ENCODE peak calls at places on chromosomes 7 and 10, in five cellular contexts. Y is astrocyte of the spinal cord, T is GM23338, J is RWPE1, I is mammary epithelial cell. M is an unnamed sample.

GRCh38 chr10:49550563-49550962 is 11.6 kb upstream of the ERCC6 start:
- DNase-seq in Y (peak), T (peak), I (peak), J (peak), M (peak)

GRCh38 chr10:111789821-111790220 is 393.7 kb downstream of the GPAM start:
- DNase-seq in T (no peak), I (no peak), J (no peak), Y (no peak), M (no peak)

GRCh38 chr10:53909791-53910190 is 891.2 kb downstream of the PCDH15 start:
- DNase-seq in Y (no peak), T (no peak), J (no peak), I (no peak), M (no peak)

GRCh38 chr7:16954326-16954725 is 72.5 kb upstream of the AGR3 start:
- DNase-seq in I (no peak), J (no peak), T (no peak), Y (no peak), M (no peak)

GRCh38 chr10:45421231-45422097 is 47.4 kb downstream of the ALOX5 start:
- DNase-seq in Y (no peak), J (no peak), T (no peak), I (no peak), M (no peak)

GRCh38 chr10:28763471-28763870 is 86.2 kb downstream of the BAMBI start:
- DNase-seq in J (no peak), I (no peak), Y (no peak), T (no peak), M (no peak)

GRCh38 chr7:28958235-28958945 is at the start of gene TRIL:
- DNase-seq in I (no peak), J (no peak), Y (peak), T (peak), M (no peak)

GRCh38 chr7:135282621-135283295 is 49.1 kb downstream of the STRA8 start:
- DNase-seq in T (no peak), Y (peak), J (no peak), I (peak), M (no peak)

GRCh38 chr10:43598447-43598846 is 7.8 kb upstream of the ZNF485 start:
- DNase-seq in Y (peak), J (no peak), T (no peak), I (no peak), M (no peak)

GRCh38 chr7:116443101-116443523 is 56.4 kb upstream of the CAV2 start:
- DNase-seq in I (peak), J (peak), T (no peak), Y (peak), M (peak)

GRCh38 chr10:96073722-96074121 is 30.3 kb downstream of the CCNJ start:
- DNase-seq in I (peak), T (no peak), Y (peak), J (peak), M (peak)

GRCh38 chr10:123614888-123615287 is 51.3 kb upstream of the GPR26 start:
- DNase-seq in I (peak), T (peak), J (peak), Y (peak), M (peak)

GRCh38 chr10:34403512-34403911 is 411.6 kb downstream of the PARD3 start:
- DNase-seq in J (no peak), Y (peak), I (peak), T (no peak), M (no peak)

GRCh38 chr7:44379366-44380178 is 54.2 kb upstream of the CAMK2B start:
- DNase-seq in I (peak), Y (no peak), J (no peak), T (no peak), M (no peak)

GRCh38 chr7:125878235-125878928 is 948.8 kb upstream of the POT1 start:
- DNase-seq in T (no peak), I (no peak), Y (no peak), J (no peak), M (no peak)

GRCh38 chr10:4282496-4282895 is 497.5 kb upstream of the KLF6 start:
- DNase-seq in T (no peak), J (no peak), I (no peak), Y (no peak), M (no peak)

GRCh38 chr10:110498087-110498981 is 627 bp downstream of the DUSP5 start:
- DNase-seq in Y (peak), J (no peak), I (peak), T (peak), M (peak)

GRCh38 chr10:69334258-69335062 is 56.2 kb downstream of the HK1 start:
- DNase-seq in Y (no peak), T (no peak), J (no peak), I (peak), M (no peak)

GRCh38 chr7:134448359-134449229 is 10.3 kb downstream of the AKR1B1 start:
- DNase-seq in T (no peak), J (peak), Y (peak), I (peak), M (peak)

GRCh38 chr10:92839191-92840085 is 8.9 kb upstream of the EXOC6 start:
- DNase-seq in I (no peak), J (peak), Y (peak), T (peak), M (peak)

GRCh38 chr10:76946268-76946667 is 691.3 kb downstream of the KCNMA1 start:
- DNase-seq in Y (no peak), J (no peak), T (no peak), I (peak), M (peak)

GRCh38 chr10:11874568-11875182 is 51.5 kb downstream of the PROSER2 start:
- DNase-seq in J (peak), I (peak), Y (peak), T (peak), M (peak)

GRCh38 chr10:122575776-122576175 is 15.2 kb downstream of the DMBT1 start:
- DNase-seq in T (no peak), Y (no peak), I (no peak), J (no peak), M (no peak)

GRCh38 chr10:126397640-126398382 is 9.5 kb upstream of the ADAM12 start:
- DNase-seq in Y (peak), T (peak), J (peak), I (peak), M (peak)

GRCh38 chr7:107638594-107638993 is 22.0 kb upstream of the SLC26A4 start:
- DNase-seq in T (no peak), I (no peak), Y (no peak), J (no peak), M (no peak)

GRCh38 chr7:22295402-22296264 is 61.3 kb downstream of the RAPGEF5 start:
- DNase-seq in I (peak), J (no peak), Y (no peak), T (peak), M (peak)

GRCh38 chr10:110304394-110304779 is 333 bp downstream of the SMNDC1 start:
- DNase-seq in I (no peak), J (peak), T (no peak), Y (no peak), M (no peak)

GRCh38 chr10:33715303-33715702 is 380.8 kb upstream of the NRP1 start:
- DNase-seq in I (no peak), J (no peak), T (no peak), Y (no peak), M (no peak)

GRCh38 chr10:59311025-59311424 is 51.3 kb downstream of the FAM13C start:
- DNase-seq in T (no peak), I (no peak), J (no peak), Y (no peak), M (no peak)

GRCh38 chr7:100825215-100825671 is 2.1 kb downstream of the EPHB4 start:
- DNase-seq in I (peak), Y (no peak), T (peak), J (peak), M (peak)

GRCh38 chr10:98328163-98328562 is 60.2 kb upstream of the LOXL4 start:
- DNase-seq in T (no peak), Y (no peak), I (no peak), J (no peak), M (no peak)

GRCh38 chr7:108463613-108464012 is 7.4 kb upstream of the NRCAM start:
- DNase-seq in T (no peak), I (no peak), J (no peak), Y (no peak), M (no peak)

GRCh38 chr10:77637986-77638765 is 568 bp upstream of the KCNMA1 start:
- DNase-seq in Y (peak), T (peak), J (no peak), I (peak), M (no peak)

GRCh38 chr10:93457511-93457910 is 24.6 kb downstream of the MYOF start:
- DNase-seq in J (no peak), Y (no peak), I (no peak), T (no peak), M (no peak)

GRCh38 chr10:24209946-24210491 is 1.1 kb downstream of the KIAA1217 start:
- DNase-seq in T (no peak), I (peak), Y (peak), J (peak), M (peak)

GRCh38 chr7:104859754-104860426 is 154.1 kb upstream of the KMT2E start:
- DNase-seq in J (no peak), T (no peak), Y (no peak), I (no peak), M (no peak)

GRCh38 chr7:104857458-104858425 is 156.3 kb upstream of the KMT2E start:
- DNase-seq in J (no peak), Y (no peak), T (no peak), I (no peak), M (no peak)

GRCh38 chr7:104861729-104862128 is 152.3 kb upstream of the KMT2E start:
- DNase-seq in I (no peak), Y (no peak), T (no peak), J (no peak), M (no peak)

DNA sequence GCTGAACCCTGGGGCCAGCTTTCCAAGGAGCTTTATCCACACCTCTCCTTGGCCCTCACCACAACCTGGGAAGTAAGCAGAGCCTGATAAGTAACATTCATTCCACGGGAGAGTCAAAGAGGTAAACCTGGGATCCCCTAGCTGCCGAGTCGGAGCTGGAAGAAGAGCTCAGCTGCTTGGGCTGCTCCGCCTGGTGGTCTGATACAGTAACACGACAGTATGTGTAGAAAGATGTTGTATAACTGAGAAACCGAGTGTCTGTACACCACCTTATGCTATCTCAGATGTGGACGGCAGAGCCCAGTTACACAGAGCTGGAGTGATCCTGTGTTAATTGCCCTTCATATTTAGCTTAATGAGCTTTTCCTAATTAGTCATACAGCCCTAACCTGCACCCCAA is 151.3 kb upstream of the KMT2E start:
- DNase-seq in J (no peak), T (peak), I (no peak), Y (no peak), M (peak)
- TF ChIP-seq CTCF in J (no peak), T (peak), I (peak), Y (peak), M (peak)

GRCh38 chr7:117448655-117449054 is 21.4 kb upstream of the ASZ1 start:
- DNase-seq in I (peak), J (no peak), T (no peak), Y (no peak), M (no peak)

GRCh38 chr7:117446220-117446815 is 19.0 kb upstream of the ASZ1 start:
- DNase-seq in T (no peak), I (no peak), J (no peak), Y (no peak), M (no peak)

GRCh38 chr7:117445206-117445605 is 17.9 kb upstream of the ASZ1 start:
- DNase-seq in J (no peak), T (no peak), I (peak), Y (peak), M (no peak)

DNA sequence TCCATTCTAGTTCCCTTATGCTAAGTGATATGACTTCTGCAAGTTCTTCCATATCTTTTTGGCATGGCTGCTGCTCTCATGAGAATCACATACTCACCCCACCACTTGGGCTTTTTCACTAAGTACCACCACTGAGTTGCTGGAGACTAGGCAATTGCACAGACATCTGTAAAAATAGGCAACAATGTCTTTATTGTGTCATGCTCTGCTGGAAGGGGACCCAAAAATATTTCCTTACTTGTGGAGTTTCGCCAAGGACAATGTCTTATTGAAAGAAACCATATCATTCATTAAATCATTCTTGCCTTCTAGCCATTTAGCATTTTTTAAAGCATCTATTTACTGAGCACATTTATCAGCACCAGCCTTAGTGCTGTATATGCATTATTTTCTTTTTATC is 17.4 kb upstream of the ASZ1 start:
- DNase-seq in Y (no peak), T (no peak), I (no peak), J (no peak), M (no peak)
- TF ChIP-seq CTCF in Y (no peak), T (no peak), I (no peak), J (no peak), M (no peak)

GRCh38 chr7:12519682-12520009 is 50.9 kb upstream of the SCIN start:
- DNase-seq in I (no peak), T (no peak), J (no peak), Y (no peak), M (no peak)
- TF ChIP-seq CTCF in I (no peak), T (no peak), J (no peak), Y (no peak), M (no peak)

GRCh38 chr7:54802841-54803240 is 43.8 kb upstream of the SEC61G start:
- DNase-seq in T (no peak), J (peak), Y (peak), I (peak), M (peak)
- TF ChIP-seq CTCF in T (no peak), J (no peak), Y (no peak), I (no peak), M (no peak)

DNA sequence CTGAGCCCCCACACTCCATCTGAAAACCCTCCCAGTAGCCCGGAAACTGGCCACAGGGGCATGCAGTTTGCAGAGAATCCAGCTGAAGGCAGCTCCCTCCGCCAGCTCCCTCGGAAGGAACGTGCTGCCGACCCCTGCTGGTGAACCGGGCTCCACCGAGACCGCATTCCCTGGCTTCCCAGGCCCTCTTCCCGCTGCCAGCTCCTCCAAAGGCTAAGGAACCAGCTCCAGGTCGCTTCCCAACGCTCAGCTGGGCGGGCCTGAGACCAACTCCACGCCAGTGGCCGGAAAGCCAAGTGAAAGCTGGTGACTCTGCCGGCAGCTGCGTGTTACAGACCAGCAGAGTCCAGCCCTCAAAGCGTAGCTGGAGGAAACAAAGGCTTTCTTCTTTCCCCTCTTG is 35.8 kb downstream of the GPER1 start:
- DNase-seq in I (no peak), Y (peak), J (no peak), T (peak), M (no peak)
- TF ChIP-seq CTCF in I (no peak), Y (peak), J (no peak), T (peak), M (no peak)

GRCh38 chr7:141262101-141262819 is 188.4 kb downstream of the TMEM178B start:
- DNase-seq in J (no peak), Y (peak), I (no peak), T (peak), M (no peak)
- TF ChIP-seq CTCF in J (no peak), Y (peak), I (no peak), T (peak), M (peak)

GRCh38 chr10:102371295-102371694 is 24.2 kb upstream of the NFKB2 start:
- DNase-seq in Y (no peak), I (no peak), J (no peak), T (no peak), M (no peak)

GRCh38 chr10:102379383-102379782 is 16.1 kb upstream of the NFKB2 start:
- DNase-seq in T (no peak), I (no peak), Y (no peak), J (no peak), M (no peak)

GRCh38 chr10:102375867-102376266 is 19.6 kb upstream of the NFKB2 start:
- DNase-seq in J (no peak), T (no peak), I (no peak), Y (no peak), M (no peak)

GRCh38 chr10:102376901-102377300 is 18.6 kb upstream of the NFKB2 start:
- DNase-seq in T (no peak), I (no peak), Y (no peak), J (no peak), M (no peak)

DNA sequence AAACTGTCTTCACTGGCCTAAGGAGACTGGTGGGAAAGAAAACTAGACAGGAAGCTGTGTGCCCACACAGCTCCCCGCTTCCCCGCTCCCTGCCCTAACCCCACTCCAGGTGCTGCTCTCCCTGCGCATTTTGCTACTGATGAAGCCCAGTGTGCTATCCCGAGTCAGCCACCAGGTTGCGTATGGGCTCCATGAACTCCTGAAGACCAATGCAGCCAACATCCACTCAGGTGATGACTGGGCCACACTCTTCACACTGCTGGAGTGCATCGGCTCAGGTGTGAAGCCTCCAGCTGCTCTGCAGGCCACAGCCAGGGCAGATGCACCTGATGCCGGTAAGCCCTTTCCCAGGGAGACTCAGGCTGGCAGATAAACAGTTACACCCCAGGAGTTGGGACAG is 20.3 kb upstream of the NFKB2 start:
- DNase-seq in Y (no peak), J (no peak), T (peak), I (no peak), M (no peak)
- TF ChIP-seq CTCF in Y (peak), J (no peak), T (peak), I (no peak), M (no peak)